ENCODE peak calls at places on chromosomes 7 and 10, in ten cellular contexts. R is body of pancreas; A is left lung; C is breast epithelium; N is progenitor cell of endocrine pancreas; Q is cardiac fibroblast; X is foreskin fibroblast; E is IMR-90; H is activated CD8-positive, alpha-beta T cell treated with anti-CD3 and anti-CD28 coated beads for 36 hours; L is A549. W is an unnamed sample.

GRCh38 chr10:21329995-21330627 is 195.4 kb downstream of the SKIDA1 start:
- DNase-seq in L (peak), H (no peak), X (peak), R (peak), N (no peak), A (peak), Q (peak), E (peak), C (no peak), W (no peak)

GRCh38 chr10:124559372-124560132 is 97.9 kb downstream of the LHPP start:
- DNase-seq in X (no peak), Q (no peak), E (no peak), A (peak), N (no peak), R (no peak), C (no peak), H (no peak), L (no peak), W (no peak)

GRCh38 chr10:29649561-29650551 is 15.1 kb upstream of the SVIL start:
- DNase-seq in L (no peak), X (peak), N (no peak), A (no peak), R (no peak), E (peak), H (no peak), C (no peak), Q (peak), W (no peak)

GRCh38 chr10:62437696-62438095 is 63.5 kb downstream of the ZNF365 start:
- DNase-seq in Q (peak), X (peak), A (no peak), H (no peak), N (no peak), R (peak), E (peak), L (peak), C (no peak), W (no peak)

GRCh38 chr10:78596556-78596955 is 472.2 kb upstream of the ZMIZ1 start:
- DNase-seq in L (no peak), E (no peak), A (no peak), C (no peak), H (no peak), N (no peak), R (no peak), X (no peak), Q (no peak), W (no peak)

GRCh38 chr7:50556247-50556976 is 8.8 kb downstream of the DDC start:
- DNase-seq in L (no peak), R (no peak), Q (peak), X (peak), C (no peak), A (no peak), N (no peak), H (no peak), E (no peak), W (no peak)

GRCh38 chr10:103232772-103233488 is 12.8 kb upstream of the RPEL1 start:
- DNase-seq in N (no peak), C (no peak), X (peak), Q (peak), R (no peak), A (no peak), E (peak), H (no peak), L (peak), W (no peak)

GRCh38 chr7:118040562-118040961 is 143.4 kb upstream of the LSM8 start:
- DNase-seq in R (no peak), N (no peak), Q (no peak), C (no peak), L (no peak), A (no peak), H (no peak), X (no peak), E (no peak), W (no peak)

GRCh38 chr7:92836489-92837213 is at the start of gene CDK6:
- DNase-seq in R (peak), N (peak), A (peak), C (peak), L (peak), Q (peak), E (peak), X (peak), H (peak), W (peak)

GRCh38 chr10:130337305-130337640 is 201.1 kb downstream of the GLRX3 start:
- DNase-seq in X (no peak), Q (no peak), E (no peak), H (no peak), R (no peak), N (no peak), A (no peak), C (no peak), L (no peak), W (no peak)

GRCh38 chr7:135710417-135711138 is 17.4 kb downstream of the SLC13A4 start:
- DNase-seq in L (peak), N (no peak), Q (peak), H (peak), C (no peak), R (no peak), A (no peak), X (no peak), E (no peak), W (no peak)

GRCh38 chr10:124120410-124121061 is 27.1 kb upstream of the CHST15 start:
- DNase-seq in A (no peak), C (no peak), N (no peak), Q (no peak), R (no peak), X (no peak), H (peak), E (no peak), L (no peak), W (no peak)

GRCh38 chr7:291302-292092 is 1.5 kb downstream of the FOXL3 start:
- DNase-seq in E (no peak), X (no peak), N (no peak), A (no peak), C (peak), L (no peak), R (no peak), H (no peak), Q (no peak), W (no peak)

GRCh38 chr7:47232751-47233412 is 349.0 kb downstream of the TNS3 start:
- DNase-seq in L (no peak), R (no peak), A (no peak), H (no peak), Q (no peak), X (peak), E (no peak), C (no peak), N (no peak), W (no peak)

GRCh38 chr7:73638921-73639320 is 14.6 kb upstream of the MLXIPL start:
- DNase-seq in L (no peak), N (no peak), E (no peak), X (no peak), H (no peak), Q (no peak), A (no peak), C (no peak), R (no peak), W (no peak)

GRCh38 chr7:79789584-79790345 is 336.3 kb upstream of the MAGI2 start:
- DNase-seq in A (no peak), R (no peak), E (peak), N (no peak), C (no peak), L (no peak), Q (peak), H (no peak), X (peak), W (no peak)

GRCh38 chr10:97399843-97400545 is 1.1 kb downstream of the RRP12 start:
- DNase-seq in H (peak), E (peak), C (no peak), N (no peak), A (no peak), X (peak), L (peak), R (peak), Q (peak), W (no peak)

GRCh38 chr7:77479536-77480088 is 57.5 kb upstream of the PTPN12 start:
- DNase-seq in H (no peak), E (peak), Q (no peak), X (no peak), N (no peak), R (no peak), C (no peak), L (peak), A (no peak), W (no peak)

GRCh38 chr7:128129224-128129864 is 98.1 kb upstream of the LRRC4 start:
- DNase-seq in Q (no peak), X (no peak), E (no peak), L (no peak), H (no peak), R (no peak), A (no peak), N (no peak), C (no peak), W (no peak)

GRCh38 chr7:22726345-22726848 is 603 bp upstream of the IL6 start:
- DNase-seq in C (no peak), E (peak), H (peak), N (no peak), Q (peak), A (peak), L (peak), X (peak), R (peak), W (no peak)
- TF ChIP-seq CTCF in C (peak), E (peak), H (peak), N (peak), Q (peak), A (peak), L (peak), X (peak), R (peak), W (no peak)

GRCh38 chr7:107386543-107386900 is 83.3 kb upstream of the GPR22 start:
- DNase-seq in X (no peak), C (no peak), E (no peak), Q (no peak), R (no peak), A (no peak), H (no peak), L (no peak), N (no peak), W (no peak)

GRCh38 chr7:107381453-107381852 is 88.4 kb upstream of the GPR22 start:
- DNase-seq in E (no peak), C (no peak), Q (no peak), X (no peak), R (no peak), L (no peak), H (no peak), A (no peak), N (no peak), W (no peak)

GRCh38 chr7:107387077-107387476 is 82.8 kb upstream of the GPR22 start:
- DNase-seq in R (no peak), Q (peak), N (no peak), X (peak), C (no peak), A (no peak), E (peak), H (no peak), L (no peak), W (no peak)

GRCh38 chr7:107383203-107383602 is 86.7 kb upstream of the GPR22 start:
- DNase-seq in Q (no peak), N (no peak), H (no peak), R (no peak), A (no peak), L (no peak), X (no peak), E (no peak), C (no peak), W (no peak)

DNA sequence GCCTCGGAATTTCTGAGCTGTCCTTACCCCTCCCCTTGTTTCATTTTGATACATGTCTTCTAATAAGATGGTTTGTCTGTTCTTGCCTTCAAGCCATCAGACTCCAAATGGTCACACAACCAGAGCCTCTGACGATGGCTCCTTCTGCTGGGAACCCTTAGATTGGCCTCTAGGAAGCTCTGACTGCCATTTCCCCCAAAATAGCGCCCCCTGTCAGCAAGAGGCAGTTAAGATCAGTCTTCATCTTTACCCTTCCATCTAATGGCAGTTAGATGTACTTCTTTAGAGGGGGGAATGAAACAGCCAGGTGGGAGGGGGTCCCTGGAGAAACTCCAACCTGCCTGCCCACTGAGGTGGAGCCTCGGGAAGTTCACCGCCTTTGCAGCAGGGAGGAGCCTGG is 85.8 kb upstream of the GPR22 start:
- DNase-seq in Q (no peak), E (no peak), N (no peak), R (no peak), X (no peak), A (no peak), C (no peak), H (no peak), L (no peak), W (no peak)
- TF ChIP-seq CTCF in Q (peak), E (no peak), N (no peak), R (no peak), X (no peak), A (no peak), C (no peak), H (no peak), L (peak), W (no peak)

GRCh38 chr7:142323706-142324105 is 65.8 kb upstream of the PRSS58 start:
- DNase-seq in X (no peak), R (peak), Q (no peak), E (no peak), N (peak), L (peak), A (no peak), C (no peak), H (peak), W (no peak)
- TF ChIP-seq CTCF in X (no peak), R (peak), Q (peak), E (peak), N (peak), L (peak), A (no peak), C (no peak), H (peak), W (no peak)

GRCh38 chr10:69412232-69412631 is 4.5 kb downstream of the TACR2 start:
- DNase-seq in A (peak), L (no peak), Q (no peak), H (no peak), C (no peak), X (no peak), R (no peak), E (no peak), N (no peak), W (no peak)

GRCh38 chr10:69414036-69415018 is 2.4 kb downstream of the TACR2 start:
- DNase-seq in A (peak), C (no peak), X (no peak), L (no peak), R (no peak), N (no peak), H (no peak), Q (no peak), E (no peak), W (no peak)

GRCh38 chr10:69415049-69415448 is 1.7 kb downstream of the TACR2 start:
- DNase-seq in Q (no peak), E (no peak), C (no peak), R (no peak), A (peak), N (no peak), L (no peak), X (no peak), H (no peak), W (no peak)

GRCh38 chr10:69411476-69411875 is 5.2 kb downstream of the TACR2 start:
- DNase-seq in X (peak), Q (no peak), R (no peak), N (no peak), L (no peak), E (no peak), A (peak), C (no peak), H (no peak), W (no peak)

DNA sequence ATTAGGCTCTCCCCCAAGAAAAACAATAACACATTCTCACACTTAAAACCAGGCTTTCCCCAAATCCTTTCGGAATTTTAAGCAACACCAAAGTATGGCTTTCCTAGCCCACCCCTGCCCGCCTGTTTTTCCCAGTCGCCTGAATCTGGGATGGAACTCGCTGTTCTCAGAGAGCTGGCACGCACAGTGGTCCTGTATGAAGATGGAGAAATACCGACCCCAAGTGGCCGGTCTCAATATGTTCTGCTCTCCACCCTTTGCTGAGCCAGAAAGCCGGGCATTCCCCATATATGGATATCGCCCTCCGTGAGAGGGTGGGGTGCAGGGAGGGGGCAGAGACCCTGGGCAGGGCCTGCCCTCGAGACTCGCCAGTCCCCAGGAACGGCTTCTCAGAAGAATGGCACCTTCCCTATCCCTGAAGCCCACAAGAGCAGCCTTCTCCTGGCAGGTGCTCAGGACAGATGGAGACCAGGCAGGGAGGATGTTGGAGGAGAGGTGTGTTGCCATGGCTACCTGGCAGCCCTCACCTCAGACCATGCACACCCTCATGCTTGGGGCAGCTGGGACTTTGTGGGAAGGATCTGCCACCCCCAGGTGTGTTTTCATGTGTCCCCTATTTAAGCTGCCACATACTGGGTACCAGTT is 3.4 kb downstream of the TACR2 start:
- DNase-seq in X (peak), H (peak), E (peak), C (no peak), Q (peak), R (peak), A (peak), N (no peak), L (peak), W (peak)
- TF ChIP-seq CTCF in X (peak), H (peak), E (peak), C (peak), Q (peak), R (peak), A (peak), N (peak), L (peak), W (peak)

DNA sequence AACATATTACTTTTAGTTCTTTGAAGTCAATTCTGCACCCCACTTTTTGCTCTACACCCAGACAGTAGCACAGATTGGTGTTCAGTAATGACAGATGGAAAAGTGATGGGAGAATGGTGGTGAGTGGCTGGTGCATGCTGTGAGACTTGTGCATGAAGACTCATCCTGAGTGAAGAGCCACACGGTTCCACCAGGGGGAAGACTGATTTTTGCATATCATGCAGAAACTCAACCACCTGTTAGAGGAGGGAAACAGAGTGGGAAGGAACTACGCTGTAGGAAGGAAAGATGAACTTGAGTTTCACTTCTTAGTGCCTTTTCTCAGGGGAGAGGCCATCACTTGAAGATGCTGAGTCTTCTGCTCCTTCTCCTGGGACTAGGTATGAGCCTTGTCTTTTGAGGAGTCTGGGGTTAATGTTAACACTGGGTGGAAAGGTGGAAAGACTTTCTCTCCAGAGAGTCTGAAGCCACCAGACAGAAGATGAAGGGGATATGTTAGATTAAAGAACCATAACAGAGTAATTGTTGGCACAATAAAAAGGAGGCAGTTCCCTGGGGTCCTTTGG is 9.3 kb upstream of the PRSS1 start:
- DNase-seq in R (no peak), E (no peak), X (no peak), N (no peak), C (no peak), H (no peak), A (no peak), L (no peak), Q (no peak), W (no peak)
- TF ChIP-seq CTCF in R (peak), E (no peak), X (no peak), N (peak), C (no peak), H (no peak), A (no peak), L (no peak), Q (no peak), W (no peak)

DNA sequence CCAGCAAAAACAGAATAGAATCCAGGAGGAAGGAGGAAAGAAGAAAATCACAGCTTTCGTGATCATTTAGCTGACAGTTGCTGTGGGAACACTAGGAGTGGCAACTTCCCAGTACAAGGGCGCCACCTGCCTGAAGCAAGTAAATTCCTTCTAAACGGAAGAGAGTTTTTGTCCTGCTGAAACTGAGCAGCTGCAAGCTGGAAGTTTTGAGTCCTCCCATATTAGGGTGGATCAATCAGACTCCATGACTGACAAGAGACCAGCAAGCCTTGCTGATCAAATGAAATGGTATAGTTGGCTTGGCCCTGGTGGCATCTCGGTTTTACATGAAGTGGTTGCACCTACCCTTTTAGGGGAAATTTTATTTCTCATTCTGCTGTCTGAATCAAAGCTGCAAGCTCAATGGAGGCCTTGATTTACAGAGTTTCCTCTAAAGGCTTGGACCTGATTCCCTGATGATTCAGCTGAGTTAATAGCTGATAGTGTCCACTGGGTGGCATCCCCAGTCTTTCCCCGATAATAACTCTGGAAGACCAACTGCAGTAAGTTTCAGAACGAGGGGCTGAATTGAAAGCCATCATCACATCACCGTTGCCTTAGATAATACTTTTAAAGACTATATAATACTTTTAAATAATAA is 299.6 kb downstream of the HGF start:
- DNase-seq in L (peak), H (peak), X (peak), A (peak), N (peak), E (peak), C (peak), R (peak), Q (peak), W (peak)
- TF ChIP-seq CTCF in L (peak), H (peak), X (peak), A (peak), N (peak), E (peak), C (peak), R (peak), Q (peak), W (peak)